ENCODE peak calls at places on chromosomes 13 and 19, in seven cellular contexts. Y is mesendoderm, F is IMR-90, X is mesenchymal stem cell, N is neuronal stem cell, M is H1, H is trophoblast cell. P is an unnamed sample.

GRCh38 chr19:17762505-17763229 is 11.4 kb downstream of the FCHO1 start:
- DNase-seq in N (peak), Y (peak), H (peak), M (peak), F (peak), X (peak), P (peak)

GRCh38 chr13:19155321-19155861 is 26.2 kb downstream of the TUBA3C start:
- DNase-seq in H (no peak), N (no peak), Y (no peak), M (no peak), F (no peak), X (no peak), P (no peak)

GRCh38 chr13:68719815-68720214 is 1387.8 kb upstream of the ATXN8OS start:
- DNase-seq in H (no peak), N (no peak), M (no peak), X (no peak), F (no peak), Y (no peak), P (no peak)

GRCh38 chr19:5250127-5250659 is 90.4 kb downstream of the PTPRS start:
- DNase-seq in F (no peak), X (no peak), H (no peak), N (no peak), Y (no peak), M (no peak), P (no peak)

GRCh38 chr13:51955841-51956603 is 55.2 kb downstream of the ATP7B start:
- DNase-seq in M (no peak), H (no peak), F (no peak), N (no peak), Y (peak), X (peak), P (no peak)

GRCh38 chr19:5166262-5166661 is 174.3 kb downstream of the PTPRS start:
- DNase-seq in N (no peak), F (peak), Y (no peak), X (peak), H (no peak), M (no peak), P (no peak)

GRCh38 chr19:14536926-14537692 is 7.7 kb downstream of the TECR start:
- DNase-seq in F (no peak), X (peak), N (peak), Y (peak), M (peak), H (peak), P (peak)

GRCh38 chr13:106260352-106260751 is 275.1 kb downstream of the EFNB2 start:
- DNase-seq in F (no peak), H (no peak), M (no peak), X (no peak), N (no peak), Y (no peak), P (no peak)

GRCh38 chr19:10863107-10863700 is 8.1 kb upstream of the CARM1 start:
- DNase-seq in H (peak), N (no peak), F (no peak), M (no peak), X (peak), Y (no peak), P (no peak)

GRCh38 chr13:51006067-51006800 is 96.6 kb downstream of the RNASEH2B start:
- DNase-seq in F (no peak), N (no peak), M (no peak), X (no peak), H (no peak), Y (no peak), P (no peak)

GRCh38 chr13:100540621-100541020 is 48.0 kb downstream of the GGACT start:
- DNase-seq in M (peak), F (peak), Y (no peak), X (peak), H (no peak), N (no peak), P (no peak)

GRCh38 chr19:18419195-18419698 is at the start of gene SSBP4:
- DNase-seq in N (peak), F (peak), H (peak), Y (peak), M (peak), X (peak), P (no peak)

GRCh38 chr13:101382701-101383100 is 33.6 kb downstream of the NALCN start:
- DNase-seq in H (no peak), N (no peak), X (no peak), F (no peak), Y (no peak), M (no peak), P (no peak)

GRCh38 chr19:44847144-44848035 is 1.3 kb downstream of the NECTIN2 start:
- DNase-seq in M (peak), N (peak), F (peak), H (peak), X (peak), Y (peak), P (peak)

GRCh38 chr19:11673608-11674041 is 65.1 kb downstream of the ZNF823 start:
- DNase-seq in N (peak), Y (peak), F (peak), M (peak), X (peak), H (peak), P (peak)

GRCh38 chr19:42113641-42114348 is 18.5 kb downstream of the POU2F2 start:
- DNase-seq in N (no peak), M (no peak), Y (peak), H (peak), X (peak), F (peak), P (peak)

GRCh38 chr19:33948651-33949335 is 152.1 kb downstream of the KCTD15 start:
- DNase-seq in F (no peak), H (no peak), Y (no peak), X (no peak), M (peak), N (no peak), P (no peak)

GRCh38 chr13:77896536-77896935 is 22.1 kb downstream of the EDNRB start:
- DNase-seq in N (no peak), M (no peak), F (peak), X (peak), Y (no peak), H (no peak), P (no peak)

GRCh38 chr13:43171489-43171888 is 148.1 kb downstream of the DNAJC15 start:
- DNase-seq in H (no peak), X (no peak), N (no peak), F (no peak), M (no peak), Y (no peak), P (no peak)

GRCh38 chr19:18401580-18402112 is 4.2 kb upstream of the LRRC25 start:
- DNase-seq in N (no peak), Y (peak), H (peak), X (peak), M (no peak), F (peak), P (no peak)

GRCh38 chr19:45815501-45816216 is 551 bp upstream of the RSPH6A start:
- DNase-seq in Y (peak), N (peak), F (no peak), H (no peak), X (peak), M (peak), P (peak)

GRCh38 chr19:13843104-13843921 is 33.6 kb upstream of the NANOS3 start:
- DNase-seq in M (peak), X (peak), N (no peak), F (peak), H (peak), Y (peak), P (peak)

DNA sequence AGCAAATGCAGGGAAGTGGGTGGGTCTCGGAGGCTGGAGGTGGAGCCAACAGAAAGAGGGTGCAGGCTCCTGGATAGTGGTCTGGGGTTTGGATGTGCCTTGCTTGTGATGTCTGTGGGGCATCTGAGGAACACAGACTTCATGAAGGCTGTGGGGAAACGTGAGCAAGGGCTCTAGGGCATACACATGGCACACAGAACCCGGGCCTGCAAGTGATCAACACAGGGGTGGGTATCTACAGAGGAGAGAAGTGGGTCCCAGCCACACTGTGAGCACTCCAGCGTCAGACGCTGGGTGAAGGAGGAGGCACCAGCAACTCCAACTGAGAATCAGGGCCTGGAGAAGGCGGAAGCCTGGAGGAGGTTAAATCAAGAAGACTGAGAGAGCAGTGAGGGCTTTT is 5.4 kb upstream of the UBE2M start:
- DNase-seq in Y (no peak), M (no peak), H (no peak), N (no peak), F (no peak), X (no peak), P (no peak)
- H3K23ac ChIP-seq in Y (no peak), M (no peak), H (no peak), N (peak), F (peak), X (no peak), P (no peak)

DNA sequence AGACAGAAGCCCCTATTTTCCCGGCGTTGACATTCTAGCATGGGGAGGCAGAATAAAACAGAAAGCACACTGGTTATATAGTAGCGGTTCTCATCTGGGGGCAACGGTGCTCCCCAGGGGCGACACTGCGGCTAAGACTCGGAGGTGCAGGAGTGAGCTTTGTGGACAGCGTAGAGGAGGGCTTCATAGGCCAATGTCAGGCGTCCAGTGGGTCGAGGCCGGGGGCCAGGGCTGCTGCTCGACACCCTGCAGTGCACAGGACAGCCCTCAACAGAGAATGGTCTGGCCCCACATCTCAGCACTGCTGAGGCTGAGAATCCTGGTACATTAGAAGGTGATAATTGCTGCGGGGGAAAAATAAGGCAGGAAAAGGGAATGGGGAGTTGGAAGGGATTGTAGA is 1.5 kb downstream of the ZNF628 start:
- DNase-seq in F (no peak), Y (no peak), N (no peak), X (no peak), H (no peak), M (no peak), P (no peak)
- H3K9ac ChIP-seq in F (no peak), Y (no peak), N (no peak), X (peak), H (no peak), M (no peak), P (no peak)

GRCh38 chr13:53499551-53499950 is 470.9 kb downstream of the OLFM4 start:
- DNase-seq in N (no peak), H (no peak), Y (no peak), F (no peak), X (no peak), M (no peak), P (no peak)
- H2BK120ac ChIP-seq in N (no peak), H (no peak), Y (no peak), F (no peak), X (no peak), M (no peak), P (no peak)

GRCh38 chr13:48456546-48456945 is 43.6 kb upstream of the LPAR6 start:
- DNase-seq in Y (no peak), M (no peak), X (no peak), N (no peak), F (no peak), H (no peak), P (no peak)

DNA sequence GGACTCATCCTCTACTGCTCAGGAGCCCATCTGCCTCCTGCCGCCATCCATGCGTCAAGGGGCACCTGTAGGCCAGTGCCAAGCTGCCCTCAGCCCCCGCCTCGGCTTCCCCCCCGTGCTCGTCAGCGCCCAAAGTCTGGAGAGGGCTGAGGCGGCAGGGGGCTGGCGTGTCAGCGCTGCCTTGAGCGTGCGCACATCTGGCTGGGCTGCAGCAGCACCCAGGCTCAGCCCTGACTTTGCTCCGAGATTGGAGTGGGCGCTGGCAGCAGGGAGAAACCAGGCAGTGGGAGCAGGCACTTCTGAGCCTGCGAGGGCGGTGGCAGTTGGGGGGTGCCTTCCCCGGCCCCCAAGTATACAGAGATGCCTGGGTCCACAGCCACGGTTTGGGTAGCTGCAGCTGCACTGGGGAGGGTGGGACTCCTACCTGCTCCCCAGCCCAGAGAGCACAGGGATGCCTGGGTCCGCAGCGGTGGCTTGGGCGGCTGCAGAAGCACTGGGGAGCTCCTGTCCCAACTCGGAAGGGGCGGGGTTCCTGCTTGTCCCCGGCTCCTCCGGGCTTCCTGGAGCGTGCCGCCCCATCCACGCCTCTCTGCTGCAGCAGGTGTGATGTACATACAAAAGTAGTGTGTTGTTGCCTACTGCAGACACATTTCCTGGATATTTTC is 44.8 kb upstream of the LPAR6 start:
- DNase-seq in M (no peak), H (no peak), X (no peak), Y (no peak), F (no peak), N (no peak), P (peak)
- H3K23ac ChIP-seq in M (no peak), H (no peak), X (no peak), Y (no peak), F (no peak), N (peak), P (no peak)

P was measured in H9.